ENCODE peak calls at places on chromosomes 13 and 19, in nine cellular contexts. G is tibial nerve, Q is K562, B is GM12878, F is stomach, H is uterus, W is adrenal gland, J is suprapubic skin, S is thyroid gland. M is an unnamed sample. For H3K27me3, the result is how much of the 10 kb centered on the place peaks cover.

GRCh38 chr19:29060833-29061364 is 152.1 kb downstream of the UQCRFS1 start:
- DNase-seq in H (no peak), Q (no peak), B (no peak), W (no peak), S (no peak), F (no peak), G (no peak), J (no peak), M (no peak)

GRCh38 chr13:100872761-100873160 is 198.2 kb upstream of the TMTC4 start:
- DNase-seq in B (no peak), H (no peak), S (no peak), Q (no peak), J (no peak), G (no peak), F (no peak), W (no peak), M (no peak)

GRCh38 chr13:24306632-24307031 is 2.7 kb upstream of the C1QTNF9 start:
- DNase-seq in W (no peak), H (no peak), G (no peak), Q (no peak), S (no peak), J (no peak), B (no peak), F (no peak), M (no peak)

GRCh38 chr13:29676941-29677452 is 81.5 kb upstream of the SLC7A1 start:
- DNase-seq in W (no peak), B (no peak), Q (no peak), G (no peak), H (no peak), S (peak), F (no peak), J (no peak), M (peak)

GRCh38 chr13:67048084-67048792 is 181.9 kb downstream of the PCDH9 start:
- DNase-seq in G (no peak), Q (peak), F (no peak), H (no peak), J (no peak), S (no peak), W (no peak), B (no peak), M (peak)

GRCh38 chr19:4064551-4065260 is 2.0 kb downstream of the ZBTB7A start:
- DNase-seq in Q (peak), J (peak), F (peak), S (peak), W (peak), H (peak), B (no peak), G (no peak), M (peak)

GRCh38 chr13:113862766-113863510 is 938 bp downstream of the GAS6 start:
- DNase-seq in G (no peak), W (peak), B (no peak), J (peak), F (peak), S (peak), Q (peak), H (peak), M (peak)

GRCh38 chr13:28429685-28430290 is 65.1 kb downstream of the FLT1 start:
- DNase-seq in H (no peak), G (no peak), J (no peak), Q (no peak), W (no peak), B (peak), F (no peak), S (no peak), M (no peak)

GRCh38 chr13:99959127-99959529 is 12.4 kb downstream of the ZIC5 start:
- DNase-seq in H (no peak), W (no peak), Q (no peak), G (no peak), J (no peak), B (no peak), S (no peak), F (peak), M (no peak)

GRCh38 chr13:21641629-21642028 is 29.2 kb upstream of the FGF9 start:
- DNase-seq in W (no peak), J (no peak), S (no peak), G (no peak), F (no peak), B (no peak), Q (no peak), H (no peak), M (no peak)

GRCh38 chr13:114161028-114161556 is 18.0 kb upstream of the CFAP97D2 start:
- DNase-seq in H (no peak), W (no peak), J (no peak), B (no peak), F (no peak), S (no peak), Q (no peak), G (no peak), M (no peak)

GRCh38 chr13:22915442-22916082 is 265.2 kb upstream of the SGCG start:
- DNase-seq in H (peak), J (no peak), G (no peak), Q (peak), F (peak), B (no peak), S (peak), W (peak), M (peak)

GRCh38 chr19:51311388-51312257 is at the start of gene IGLON5:
- DNase-seq in W (no peak), F (no peak), H (no peak), B (no peak), Q (peak), J (no peak), G (no peak), S (no peak), M (no peak)

GRCh38 chr19:2970201-2970838 is 7.0 kb upstream of the TLE6 start:
- DNase-seq in J (no peak), F (no peak), B (no peak), H (peak), S (peak), G (no peak), Q (no peak), W (no peak), M (no peak)

GRCh38 chr19:19081642-19082151 is 17.9 kb downstream of the SLC25A42 start:
- DNase-seq in J (no peak), W (no peak), G (peak), S (peak), H (peak), Q (no peak), F (no peak), B (no peak), M (no peak)

GRCh38 chr19:17623224-17623935 is 64.8 kb downstream of the UNC13A start:
- DNase-seq in G (no peak), W (no peak), H (no peak), J (no peak), S (no peak), Q (no peak), B (no peak), F (no peak), M (no peak)

GRCh38 chr13:66014757-66015156 is 1215.4 kb downstream of the PCDH9 start:
- DNase-seq in F (no peak), H (no peak), B (no peak), J (no peak), Q (no peak), W (no peak), G (no peak), S (no peak), M (no peak)

GRCh38 chr13:50842246-50842645 is 1.2 kb downstream of the DLEU7 start:
- DNase-seq in F (no peak), J (no peak), Q (no peak), G (no peak), B (no peak), H (no peak), W (no peak), S (no peak), M (no peak)

GRCh38 chr13:30750036-30750435 is 14.7 kb downstream of the ALOX5AP start:
- DNase-seq in G (no peak), J (no peak), Q (no peak), F (no peak), B (no peak), W (no peak), S (no peak), H (no peak), M (no peak)

GRCh38 chr13:44404261-44405139 is 30.9 kb downstream of the SERP2 start:
- DNase-seq in G (no peak), H (no peak), F (peak), B (no peak), W (no peak), S (peak), Q (no peak), J (no peak), M (no peak)

GRCh38 chr19:47032171-47032811 is 12.7 kb downstream of the NPAS1 start:
- DNase-seq in B (no peak), G (no peak), F (peak), S (peak), J (no peak), Q (peak), W (no peak), H (no peak), M (peak)

GRCh38 chr19:7874080-7874856 is at the start of gene PRR36:
- DNase-seq in B (no peak), F (peak), S (peak), W (peak), H (no peak), G (no peak), J (no peak), Q (no peak), M (peak)

GRCh38 chr13:113918580-113918979 is 54.7 kb upstream of the GAS6 start:
- DNase-seq in B (no peak), S (no peak), F (peak), Q (no peak), W (peak), H (no peak), J (peak), G (no peak), M (no peak)

GRCh38 chr13:99434258-99434788 is 66.9 kb upstream of the TM9SF2 start:
- DNase-seq in F (peak), G (no peak), B (no peak), W (no peak), S (no peak), Q (peak), J (no peak), H (no peak), M (no peak)

GRCh38 chr13:28047784-28048388 is 52.5 kb downstream of the FLT3 start:
- DNase-seq in H (no peak), W (no peak), Q (no peak), B (peak), S (no peak), G (no peak), F (no peak), J (no peak), M (no peak)

GRCh38 chr19:21143846-21144245 is 2.0 kb downstream of the ZNF431 start:
- DNase-seq in F (no peak), B (no peak), Q (no peak), G (no peak), W (no peak), J (no peak), S (peak), H (no peak), M (no peak)

GRCh38 chr13:49635599-49636433 is 7.5 kb downstream of the ARL11 start:
- DNase-seq in G (peak), J (no peak), S (peak), H (no peak), F (peak), B (peak), Q (no peak), W (no peak), M (peak)

GRCh38 chr13:42656136-42656535 is 82.2 kb downstream of the TNFSF11 start:
- DNase-seq in S (no peak), B (no peak), G (no peak), J (no peak), H (no peak), F (no peak), Q (no peak), W (no peak), M (no peak)

GRCh38 chr19:39557791-39558622 is 18.0 kb upstream of the EID2 start:
- DNase-seq in B (peak), G (no peak), Q (no peak), H (no peak), J (no peak), F (no peak), W (no peak), S (peak), M (no peak)

GRCh38 chr13:51942189-51942588 is 69.1 kb downstream of the ATP7B start:
- DNase-seq in F (peak), B (no peak), G (no peak), S (no peak), J (no peak), H (no peak), Q (no peak), W (no peak), M (no peak)

GRCh38 chr13:31207630-31208549 is 8.1 kb downstream of the B3GLCT start:
- DNase-seq in H (peak), B (no peak), S (peak), Q (no peak), F (no peak), J (no peak), W (no peak), G (no peak), M (peak)

GRCh38 chr13:84607614-84608013 is 725.3 kb upstream of the SLITRK1 start:
- DNase-seq in Q (no peak), F (no peak), J (no peak), S (peak), H (no peak), G (peak), B (no peak), W (peak), M (no peak)

GRCh38 chr13:112240076-112240475 is 136.1 kb upstream of the SPACA7 start:
- DNase-seq in H (no peak), B (no peak), G (no peak), W (no peak), S (no peak), J (no peak), F (peak), Q (no peak), M (no peak)

GRCh38 chr19:45506991-45507863 is at the start of gene VASP:
- DNase-seq in Q (peak), H (peak), G (peak), W (peak), B (peak), F (peak), J (peak), S (peak), M (peak)

GRCh38 chr13:110340812-110341444 is 33.8 kb downstream of the COL4A2 start:
- DNase-seq in Q (no peak), S (peak), F (peak), W (peak), B (no peak), G (peak), J (peak), H (peak), M (peak)

DNA sequence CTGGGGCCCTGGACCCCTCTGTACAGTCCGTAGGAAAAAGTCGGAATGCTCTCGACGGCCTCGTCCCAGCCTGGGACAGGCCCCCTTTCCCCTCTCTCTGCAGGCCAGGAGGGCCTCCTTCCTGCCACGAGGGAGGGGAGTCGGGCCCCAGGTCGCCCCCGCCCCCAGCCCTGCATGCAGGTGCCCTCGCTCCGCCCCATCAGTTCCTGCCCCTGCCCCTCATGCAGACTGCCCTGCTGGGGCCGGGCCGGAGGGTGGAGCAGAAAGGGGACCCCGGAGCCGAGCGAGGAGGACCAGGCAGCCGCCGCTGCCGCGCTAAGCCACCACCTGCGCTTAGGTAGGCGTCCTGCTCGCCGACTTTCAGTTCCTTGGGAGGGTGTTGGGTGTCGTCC is 7.3 kb downstream of the LYL1 start:
- DNase-seq in J (no peak), F (no peak), B (no peak), Q (no peak), S (no peak), W (no peak), G (no peak), H (no peak), M (no peak)
- TF ChIP-seq POLR2A in J (no peak), F (no peak), B (no peak), Q (no peak), S (no peak), W (no peak), G (no peak), H (no peak), M (no peak)

DNA sequence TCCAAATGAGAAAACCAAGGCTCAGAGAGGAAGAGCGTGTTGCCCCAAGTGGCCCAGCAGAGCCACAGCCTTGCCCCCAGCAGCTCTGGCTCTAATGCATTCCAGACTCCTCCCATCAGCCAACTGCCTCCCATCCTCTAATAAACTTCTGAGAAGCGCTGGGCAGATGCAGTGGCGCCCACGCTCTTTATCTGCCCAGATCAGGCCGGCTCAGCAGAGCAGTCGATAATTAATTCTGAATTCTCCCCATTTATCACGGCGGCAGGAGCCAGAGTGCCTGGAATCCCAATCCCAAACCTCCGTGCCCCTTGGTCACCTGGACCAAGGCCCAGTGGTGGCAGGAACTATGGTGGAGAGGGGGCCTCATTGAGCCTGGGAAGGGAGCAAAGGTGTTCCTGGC is 13.9 kb downstream of the TINCR start:
- DNase-seq in B (no peak), Q (no peak), J (no peak), S (no peak), H (no peak), G (no peak), F (no peak), W (no peak), M (no peak)
- H3K27me3 ChIP-seq in B (under half), Q (under half), J (under half), S (under half), H (under half), G (under half), F (under half), W (under half), M (under half)

DNA sequence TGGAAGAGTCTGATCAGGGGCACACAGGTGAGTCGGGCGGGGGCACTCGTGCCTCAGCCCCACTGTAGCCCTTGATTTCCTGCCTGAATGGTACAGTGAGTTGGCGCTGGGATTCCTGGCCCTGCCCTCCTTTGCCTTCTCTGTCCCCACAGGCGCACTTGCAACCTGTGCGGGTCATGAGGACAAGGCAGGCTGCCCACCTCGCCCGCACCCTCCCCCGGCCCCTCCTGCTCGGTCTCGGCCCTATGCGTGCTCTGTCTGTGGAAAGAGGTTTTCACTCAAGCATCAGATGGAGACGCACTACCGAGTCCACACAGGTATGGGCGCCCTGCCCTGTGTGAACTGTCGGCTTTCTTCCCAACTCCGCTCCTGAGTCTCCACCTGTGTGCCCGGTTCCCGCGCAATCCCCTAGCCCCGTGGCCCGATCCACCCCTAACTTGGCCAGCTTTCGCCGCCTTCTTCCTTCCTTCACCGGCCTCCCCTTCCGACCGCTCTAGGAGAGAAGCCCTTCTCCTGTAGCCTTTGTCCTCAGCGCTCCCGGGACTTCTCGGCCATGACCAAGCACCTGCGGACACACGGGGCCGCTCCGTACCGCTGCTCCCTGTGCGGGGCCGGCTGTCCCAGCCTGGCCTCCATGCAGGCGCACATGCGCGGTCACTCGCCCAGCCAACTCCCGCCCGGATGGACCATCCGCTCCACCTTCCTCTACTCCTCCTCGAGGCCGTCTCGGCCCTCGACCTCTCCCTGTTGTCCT is 1.6 kb upstream of the KMT2B start:
- DNase-seq in J (no peak), F (peak), H (peak), S (peak), W (no peak), B (no peak), Q (peak), G (no peak), M (peak)
- TF ChIP-seq POLR2A in J (no peak), F (no peak), H (no peak), S (no peak), W (no peak), B (no peak), Q (no peak), G (no peak), M (no peak)

DNA sequence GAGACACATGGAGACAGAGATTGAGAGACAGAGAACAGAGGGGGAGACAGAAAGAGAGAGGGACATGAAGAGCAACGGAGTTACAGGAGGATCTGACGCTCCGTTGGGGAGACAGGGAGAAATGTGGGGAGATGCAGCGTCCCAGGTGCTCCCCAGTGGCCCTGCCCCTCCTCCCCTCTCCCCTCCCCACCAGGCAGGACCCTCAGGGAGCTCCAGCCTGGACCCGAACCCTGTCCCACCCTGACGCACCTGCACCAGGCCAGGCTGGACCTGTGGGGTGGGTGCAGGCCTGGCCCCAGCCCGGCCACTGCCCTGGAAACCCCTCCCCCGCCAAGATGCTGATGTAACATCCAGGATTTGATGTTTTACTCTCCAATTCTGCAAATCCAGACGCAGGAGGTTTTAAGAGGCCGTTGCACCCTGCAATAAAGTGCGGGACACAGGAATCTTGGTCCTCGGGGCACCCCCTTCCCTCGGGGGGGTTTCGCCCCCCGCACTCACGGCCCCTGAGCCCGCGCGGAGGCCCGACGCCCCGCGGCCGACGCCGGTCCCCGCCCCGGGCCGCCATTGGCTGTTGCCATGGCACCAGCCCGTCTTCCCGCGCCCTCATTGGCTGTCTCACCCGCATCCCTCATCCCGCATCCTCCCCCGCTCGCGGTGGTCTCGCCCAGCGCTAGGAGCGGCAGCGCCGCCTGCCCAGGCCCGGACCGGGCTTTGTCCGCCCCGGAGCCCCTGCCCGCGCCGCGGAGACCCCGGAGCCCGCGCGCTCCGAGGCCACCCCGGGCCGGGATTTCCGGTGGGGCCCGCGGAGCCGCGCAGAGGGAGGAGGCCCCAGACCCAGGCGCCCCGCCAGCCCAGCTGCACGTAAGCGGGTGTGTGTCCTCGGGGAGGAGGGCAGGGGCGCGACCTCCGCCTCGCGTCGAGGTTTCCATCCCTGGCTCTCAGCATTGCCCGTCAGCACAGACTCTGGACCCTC is at the start of gene APC2:
- DNase-seq in G (no peak), Q (peak), B (no peak), H (no peak), J (no peak), W (no peak), F (no peak), S (no peak), M (no peak)
- H3K27me3 ChIP-seq in G (under half), Q (under half), B (under half), H (under half), J (half or more), W (half or more), F (half or more), S (under half), M (half or more)